ENCODE peak calls at places on chromosomes 11 and 22, in six cellular contexts. One of them, this sample, is unnamed.

GRCh38 chr11:47185305-47186075 is 744 bp downstream of the PACSIN3 start:
- DNase-seq in lower lobe of right lung: peak; percentile 84
- DNase-seq in fibroblast of pulmonary artery: peak; percentile 20
- DNase-seq in kidney epithelial cell: no peak
- DNase-seq in endothelial cell: peak; percentile 30
- DNase-seq in sigmoid colon: peak; percentile 88
- DNase-seq in this sample: no peak

GRCh38 chr11:83006877-83007330 is 64.8 kb downstream of the RAB30 start:
- DNase-seq in sigmoid colon: no peak
- DNase-seq in endothelial cell: no peak
- DNase-seq in lower lobe of right lung: no peak
- DNase-seq in fibroblast of pulmonary artery: no peak
- DNase-seq in kidney epithelial cell: no peak
- DNase-seq in this sample: peak; percentile 51

GRCh38 chr11:120256178-120256577 is 16.2 kb downstream of the POU2F3 start:
- DNase-seq in kidney epithelial cell: no peak
- DNase-seq in endothelial cell: no peak
- DNase-seq in sigmoid colon: no peak
- DNase-seq in fibroblast of pulmonary artery: no peak
- DNase-seq in lower lobe of right lung: no peak
- DNase-seq in this sample: no peak

GRCh38 chr11:47347134-47347533 is 5.4 kb downstream of the MYBPC3 start:
- DNase-seq in endothelial cell: no peak
- DNase-seq in sigmoid colon: no peak
- DNase-seq in lower lobe of right lung: no peak
- DNase-seq in kidney epithelial cell: no peak
- DNase-seq in fibroblast of pulmonary artery: no peak
- DNase-seq in this sample: no peak

GRCh38 chr11:125148011-125148410 is 16.5 kb upstream of the PKNOX2 start:
- DNase-seq in fibroblast of pulmonary artery: no peak
- DNase-seq in sigmoid colon: no peak
- DNase-seq in lower lobe of right lung: no peak
- DNase-seq in kidney epithelial cell: no peak
- DNase-seq in endothelial cell: no peak
- DNase-seq in this sample: no peak

GRCh38 chr11:75549370-75549958 is 12.6 kb upstream of the SERPINH1 start:
- DNase-seq in endothelial cell: no peak
- DNase-seq in kidney epithelial cell: no peak
- DNase-seq in fibroblast of pulmonary artery: no peak
- DNase-seq in sigmoid colon: no peak
- DNase-seq in lower lobe of right lung: no peak
- DNase-seq in this sample: no peak

GRCh38 chr22:39592104-39593060 is 21.8 kb downstream of the CACNA1I start:
- DNase-seq in endothelial cell: no peak
- DNase-seq in kidney epithelial cell: peak; percentile 76
- DNase-seq in lower lobe of right lung: no peak
- DNase-seq in fibroblast of pulmonary artery: peak; percentile 69
- DNase-seq in sigmoid colon: peak; percentile 75
- DNase-seq in this sample: no peak

GRCh38 chr11:84398017-84398626 is 1112.0 kb upstream of the CCDC90B start:
- DNase-seq in fibroblast of pulmonary artery: peak; percentile 66
- DNase-seq in kidney epithelial cell: no peak
- DNase-seq in sigmoid colon: no peak
- DNase-seq in lower lobe of right lung: no peak
- DNase-seq in endothelial cell: peak; percentile 9
- DNase-seq in this sample: peak; percentile 9

GRCh38 chr22:45969414-45969799 is 7.6 kb downstream of the WNT7B start:
- DNase-seq in fibroblast of pulmonary artery: peak; percentile 19
- DNase-seq in kidney epithelial cell: no peak
- DNase-seq in endothelial cell: no peak
- DNase-seq in sigmoid colon: no peak
- DNase-seq in lower lobe of right lung: no peak
- DNase-seq in this sample: no peak
- TF ChIP-seq CTCF in fibroblast of pulmonary artery: peak; percentile 5
- TF ChIP-seq CTCF in kidney epithelial cell: peak; percentile 25
- TF ChIP-seq CTCF in endothelial cell: no peak
- TF ChIP-seq CTCF in sigmoid colon: no peak
- TF ChIP-seq CTCF in lower lobe of right lung: no peak
- TF ChIP-seq CTCF in this sample: no peak

GRCh38 chr11:4202749-4203148 is 108.2 kb downstream of the RRM1 start:
- DNase-seq in kidney epithelial cell: no peak
- DNase-seq in lower lobe of right lung: no peak
- DNase-seq in endothelial cell: no peak
- DNase-seq in fibroblast of pulmonary artery: no peak
- DNase-seq in sigmoid colon: no peak
- DNase-seq in this sample: no peak

GRCh38 chr11:4203603-4204360 is 109.2 kb downstream of the RRM1 start:
- DNase-seq in fibroblast of pulmonary artery: no peak
- DNase-seq in kidney epithelial cell: no peak
- DNase-seq in endothelial cell: no peak
- DNase-seq in lower lobe of right lung: no peak
- DNase-seq in sigmoid colon: no peak
- DNase-seq in this sample: no peak
- TF ChIP-seq CTCF in fibroblast of pulmonary artery: no peak
- TF ChIP-seq CTCF in kidney epithelial cell: no peak
- TF ChIP-seq CTCF in endothelial cell: no peak
- TF ChIP-seq CTCF in lower lobe of right lung: no peak
- TF ChIP-seq CTCF in sigmoid colon: no peak
- TF ChIP-seq CTCF in this sample: no peak

GRCh38 chr22:41949297-41949965 is 2.5 kb upstream of the CENPM start:
- DNase-seq in kidney epithelial cell: no peak
- DNase-seq in lower lobe of right lung: no peak
- DNase-seq in sigmoid colon: no peak
- DNase-seq in endothelial cell: no peak
- DNase-seq in fibroblast of pulmonary artery: no peak
- DNase-seq in this sample: no peak

GRCh38 chr22:41947181-41948080 is 479 bp upstream of the CENPM start:
- DNase-seq in kidney epithelial cell: no peak
- DNase-seq in lower lobe of right lung: no peak
- DNase-seq in sigmoid colon: no peak
- DNase-seq in fibroblast of pulmonary artery: no peak
- DNase-seq in endothelial cell: no peak
- DNase-seq in this sample: no peak

GRCh38 chr22:41943661-41944209 is 3.2 kb downstream of the CENPM start:
- DNase-seq in sigmoid colon: no peak
- DNase-seq in lower lobe of right lung: no peak
- DNase-seq in endothelial cell: no peak
- DNase-seq in kidney epithelial cell: no peak
- DNase-seq in fibroblast of pulmonary artery: no peak
- DNase-seq in this sample: no peak

GRCh38 chr22:41948142-41948541 is 1.2 kb upstream of the CENPM start:
- DNase-seq in fibroblast of pulmonary artery: no peak
- DNase-seq in sigmoid colon: no peak
- DNase-seq in kidney epithelial cell: no peak
- DNase-seq in endothelial cell: no peak
- DNase-seq in lower lobe of right lung: no peak
- DNase-seq in this sample: no peak

GRCh38 chr22:41946360-41947180 is at the start of gene CENPM:
- DNase-seq in fibroblast of pulmonary artery: peak; percentile 92
- DNase-seq in sigmoid colon: peak; percentile 94
- DNase-seq in endothelial cell: peak; percentile 94
- DNase-seq in lower lobe of right lung: peak; percentile 93
- DNase-seq in kidney epithelial cell: peak; percentile 74
- DNase-seq in this sample: peak; percentile 83
- TF ChIP-seq CTCF in fibroblast of pulmonary artery: peak; percentile 26
- TF ChIP-seq CTCF in sigmoid colon: no peak
- TF ChIP-seq CTCF in endothelial cell: peak; percentile 16
- TF ChIP-seq CTCF in lower lobe of right lung: peak; percentile 8
- TF ChIP-seq CTCF in kidney epithelial cell: peak; percentile 35
- TF ChIP-seq CTCF in this sample: no peak

GRCh38 chr11:12235080-12235479 is 124.7 kb downstream of the MICAL2 start:
- DNase-seq in sigmoid colon: no peak
- DNase-seq in lower lobe of right lung: no peak
- DNase-seq in fibroblast of pulmonary artery: no peak
- DNase-seq in kidney epithelial cell: no peak
- DNase-seq in endothelial cell: no peak
- DNase-seq in this sample: no peak

GRCh38 chr11:12234216-12234615 is 123.8 kb downstream of the MICAL2 start:
- DNase-seq in sigmoid colon: no peak
- DNase-seq in kidney epithelial cell: no peak
- DNase-seq in lower lobe of right lung: no peak
- DNase-seq in endothelial cell: no peak
- DNase-seq in fibroblast of pulmonary artery: peak; percentile 42
- DNase-seq in this sample: no peak

GRCh38 chr11:12235945-12236743 is 125.8 kb downstream of the MICAL2 start:
- DNase-seq in sigmoid colon: no peak
- DNase-seq in kidney epithelial cell: peak; percentile 81
- DNase-seq in endothelial cell: no peak
- DNase-seq in lower lobe of right lung: no peak
- DNase-seq in fibroblast of pulmonary artery: peak; percentile 78
- DNase-seq in this sample: peak; percentile 64

GRCh38 chr11:12236744-12237101 is 126.3 kb downstream of the MICAL2 start:
- DNase-seq in kidney epithelial cell: no peak
- DNase-seq in lower lobe of right lung: no peak
- DNase-seq in fibroblast of pulmonary artery: no peak
- DNase-seq in sigmoid colon: no peak
- DNase-seq in endothelial cell: no peak
- DNase-seq in this sample: no peak

GRCh38 chr11:12235549-12235944 is 125.2 kb downstream of the MICAL2 start:
- DNase-seq in sigmoid colon: no peak
- DNase-seq in fibroblast of pulmonary artery: peak; percentile 40
- DNase-seq in endothelial cell: no peak
- DNase-seq in lower lobe of right lung: no peak
- DNase-seq in kidney epithelial cell: no peak
- DNase-seq in this sample: peak; percentile 30
- TF ChIP-seq CTCF in sigmoid colon: no peak
- TF ChIP-seq CTCF in fibroblast of pulmonary artery: no peak
- TF ChIP-seq CTCF in endothelial cell: no peak
- TF ChIP-seq CTCF in lower lobe of right lung: no peak
- TF ChIP-seq CTCF in kidney epithelial cell: peak; percentile 24
- TF ChIP-seq CTCF in this sample: no peak

GRCh38 chr22:46123694-46124382 is 26.5 kb upstream of the PPARA start:
- DNase-seq in sigmoid colon: no peak
- DNase-seq in fibroblast of pulmonary artery: no peak
- DNase-seq in lower lobe of right lung: no peak
- DNase-seq in kidney epithelial cell: no peak
- DNase-seq in endothelial cell: no peak
- DNase-seq in this sample: no peak
- TF ChIP-seq CTCF in sigmoid colon: no peak
- TF ChIP-seq CTCF in fibroblast of pulmonary artery: no peak
- TF ChIP-seq CTCF in lower lobe of right lung: no peak
- TF ChIP-seq CTCF in kidney epithelial cell: no peak
- TF ChIP-seq CTCF in endothelial cell: no peak
- TF ChIP-seq CTCF in this sample: no peak

GRCh38 chr11:29272019-29272654 is 744.7 kb downstream of the KCNA4 start:
- DNase-seq in endothelial cell: no peak
- DNase-seq in sigmoid colon: no peak
- DNase-seq in lower lobe of right lung: no peak
- DNase-seq in fibroblast of pulmonary artery: peak; percentile 71
- DNase-seq in kidney epithelial cell: no peak
- DNase-seq in this sample: no peak
- TF ChIP-seq CTCF in endothelial cell: no peak
- TF ChIP-seq CTCF in sigmoid colon: no peak
- TF ChIP-seq CTCF in lower lobe of right lung: no peak
- TF ChIP-seq CTCF in fibroblast of pulmonary artery: peak; percentile 73
- TF ChIP-seq CTCF in kidney epithelial cell: peak; percentile 49
- TF ChIP-seq CTCF in this sample: no peak

DNA sequence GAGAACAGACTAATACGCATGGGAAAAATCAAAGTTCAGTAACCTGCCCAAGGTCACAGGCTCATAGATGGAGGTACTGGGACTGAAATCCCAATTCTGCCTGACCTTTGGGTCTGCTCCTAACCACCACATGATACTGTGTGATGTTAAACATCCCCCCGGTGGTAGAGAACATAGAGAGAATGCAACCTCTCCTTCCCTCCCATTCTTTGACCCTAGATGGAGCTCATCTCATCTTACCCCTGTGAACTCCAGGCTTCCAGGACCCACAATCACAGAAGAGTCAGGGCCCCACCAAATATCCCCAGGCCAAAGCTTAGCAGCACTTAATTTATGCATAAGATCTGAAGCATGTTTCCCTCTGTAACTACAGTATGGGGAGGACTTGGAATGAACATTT is 198.5 kb downstream of the MYO18B start:
- DNase-seq in lower lobe of right lung: no peak
- DNase-seq in sigmoid colon: no peak
- DNase-seq in fibroblast of pulmonary artery: no peak
- DNase-seq in kidney epithelial cell: no peak
- DNase-seq in endothelial cell: no peak
- DNase-seq in this sample: no peak
- TF ChIP-seq CTCF in lower lobe of right lung: no peak
- TF ChIP-seq CTCF in sigmoid colon: no peak
- TF ChIP-seq CTCF in fibroblast of pulmonary artery: no peak
- TF ChIP-seq CTCF in kidney epithelial cell: no peak
- TF ChIP-seq CTCF in endothelial cell: no peak
- TF ChIP-seq CTCF in this sample: no peak

GRCh38 chr22:17164392-17165024 is 5.4 kb upstream of the HDHD5 start:
- DNase-seq in lower lobe of right lung: no peak
- DNase-seq in kidney epithelial cell: no peak
- DNase-seq in fibroblast of pulmonary artery: no peak
- DNase-seq in endothelial cell: no peak
- DNase-seq in sigmoid colon: no peak
- DNase-seq in this sample: no peak
- TF ChIP-seq CTCF in lower lobe of right lung: peak; percentile 10
- TF ChIP-seq CTCF in kidney epithelial cell: peak; percentile 28
- TF ChIP-seq CTCF in fibroblast of pulmonary artery: peak; percentile 15
- TF ChIP-seq CTCF in endothelial cell: peak; percentile 51
- TF ChIP-seq CTCF in sigmoid colon: no peak
- TF ChIP-seq CTCF in this sample: no peak